ENCODE peak calls at places on chromosomes 1 and 21, in five cellular contexts. One of them, this sample, is unnamed.

GRCh38 chr1:180923024-180923841 is 10.5 kb downstream of the KIAA1614 start:
- DNase-seq in T-helper 1 cell: no peak
- DNase-seq in body of pancreas: no peak
- DNase-seq in GM13976: no peak
- DNase-seq in NCI-H1417: no peak
- DNase-seq in this sample: no peak

GRCh38 chr1:91720044-91720443 is 165.9 kb downstream of the TGFBR3 start:
- DNase-seq in body of pancreas: no peak
- DNase-seq in GM13976: no peak
- DNase-seq in NCI-H1417: no peak
- DNase-seq in T-helper 1 cell: no peak
- DNase-seq in this sample: no peak

GRCh38 chr1:208252126-208252853 is 8.1 kb upstream of the PLXNA2 start:
- DNase-seq in T-helper 1 cell: no peak
- DNase-seq in GM13976: no peak
- DNase-seq in body of pancreas: no peak
- DNase-seq in NCI-H1417: peak
- DNase-seq in this sample: no peak

GRCh38 chr1:30377230-30378022 is 346.0 kb downstream of the MATN1 start:
- DNase-seq in T-helper 1 cell: no peak
- DNase-seq in NCI-H1417: no peak
- DNase-seq in body of pancreas: no peak
- DNase-seq in GM13976: no peak
- DNase-seq in this sample: no peak

GRCh38 chr1:215083408-215083961 is 948 bp downstream of the KCNK2 start:
- DNase-seq in GM13976: no peak
- DNase-seq in body of pancreas: no peak
- DNase-seq in T-helper 1 cell: no peak
- DNase-seq in NCI-H1417: peak
- DNase-seq in this sample: no peak

GRCh38 chr21:45139473-45139872 is 65.1 kb downstream of the ADARB1 start:
- DNase-seq in NCI-H1417: no peak
- DNase-seq in GM13976: no peak
- DNase-seq in body of pancreas: no peak
- DNase-seq in T-helper 1 cell: no peak
- DNase-seq in this sample: no peak

GRCh38 chr1:201791775-201792166 is 37.2 kb upstream of the IPO9 start:
- DNase-seq in body of pancreas: peak
- DNase-seq in GM13976: no peak
- DNase-seq in NCI-H1417: peak
- DNase-seq in T-helper 1 cell: no peak
- DNase-seq in this sample: no peak

GRCh38 chr1:155184351-155184811 is 10.7 kb downstream of the TRIM46 start:
- DNase-seq in body of pancreas: peak
- DNase-seq in T-helper 1 cell: no peak
- DNase-seq in GM13976: no peak
- DNase-seq in NCI-H1417: no peak
- DNase-seq in this sample: no peak

GRCh38 chr1:180239145-180240096 is 9.4 kb downstream of the LHX4 start:
- DNase-seq in body of pancreas: no peak
- DNase-seq in GM13976: no peak
- DNase-seq in NCI-H1417: no peak
- DNase-seq in T-helper 1 cell: no peak
- DNase-seq in this sample: no peak

GRCh38 chr1:101697057-101697456 is 299.7 kb downstream of the OLFM3 start:
- DNase-seq in NCI-H1417: peak
- DNase-seq in T-helper 1 cell: no peak
- DNase-seq in GM13976: no peak
- DNase-seq in body of pancreas: no peak
- DNase-seq in this sample: no peak